ENCODE peak calls at places on chromosomes 11 and 22, in nine cellular contexts. C is iPS-NIHi11, E is PC-9, Q is AG10803, J is endodermal cell, P is T-helper 1 cell, I is MV-4-11, N is NCI-H1417, M is H54. D is an unnamed sample.

GRCh38 chr11:84103096-84103495 is 816.9 kb upstream of the CCDC90B start:
- DNase-seq in C (no peak), E (no peak), Q (no peak), J (peak; percentile 50), P (no peak), I (no peak), N (peak; percentile 18), M (no peak), D (no peak)

GRCh38 chr11:65915821-65916251 is 3.0 kb downstream of the C11orf68 start:
- DNase-seq in C (peak; percentile 58), E (peak; percentile 97), Q (peak; percentile 98), J (peak; percentile 80), P (no peak), I (peak; percentile 72), N (no peak), M (peak; percentile 95), D (peak; percentile 77)

GRCh38 chr11:10658621-10659338 is 34.8 kb downstream of the IRAG1 start:
- DNase-seq in C (no peak), E (no peak), Q (no peak), J (no peak), P (no peak), I (no peak), N (no peak), M (no peak), D (no peak)

GRCh38 chr22:35549338-35549737 is 8.7 kb downstream of the RASD2 start:
- DNase-seq in C (no peak), E (no peak), Q (no peak), J (no peak), P (no peak), I (no peak), N (no peak), M (no peak), D (no peak)

GRCh38 chr22:46047226-46047625 is 70.3 kb upstream of the WNT7B start:
- DNase-seq in C (no peak), E (no peak), Q (no peak), J (peak; percentile 40), P (no peak), I (no peak), N (no peak), M (no peak), D (no peak)

GRCh38 chr22:45007247-45007945 is 2.4 kb downstream of the PHF21B start:
- DNase-seq in C (peak; percentile 87), E (no peak), Q (no peak), J (peak; percentile 95), P (no peak), I (no peak), N (no peak), M (no peak), D (peak; percentile 99)

GRCh38 chr11:46178542-46178941 is 57.3 kb upstream of the PHF21A start:
- DNase-seq in C (no peak), E (no peak), Q (no peak), J (no peak), P (no peak), I (no peak), N (no peak), M (no peak), D (no peak)

GRCh38 chr11:14554959-14555358 is 34.8 kb upstream of the PSMA1 start:
- DNase-seq in C (no peak), E (no peak), Q (peak; percentile 8), J (no peak), P (no peak), I (peak; percentile 98), N (no peak), M (no peak), D (no peak)

GRCh38 chr11:86978756-86979608 is 23.8 kb upstream of the FZD4 start:
- DNase-seq in C (no peak), E (no peak), Q (peak; percentile 41), J (no peak), P (no peak), I (no peak), N (no peak), M (no peak), D (no peak)

GRCh38 chr11:28146123-28146751 is 38.0 kb downstream of the METTL15 start:
- DNase-seq in C (peak; percentile 22), E (peak; percentile 68), Q (peak; percentile 88), J (no peak), P (no peak), I (peak; percentile 62), N (no peak), M (peak; percentile 6), D (no peak)

GRCh38 chr11:44633641-44634040 is 68.2 kb downstream of the CD82 start:
- DNase-seq in C (no peak), E (no peak), Q (no peak), J (peak; percentile 44), P (no peak), I (no peak), N (no peak), M (no peak), D (peak; percentile 57)

GRCh38 chr22:32625985-32626384 is 151.4 kb downstream of the FBXO7 start:
- DNase-seq in C (no peak), E (no peak), Q (peak; percentile 60), J (no peak), P (no peak), I (no peak), N (no peak), M (no peak), D (no peak)

GRCh38 chr22:46462726-46463371 is 74.6 kb downstream of the CELSR1 start:
- DNase-seq in C (no peak), E (peak; percentile 56), Q (peak; percentile 54), J (no peak), P (no peak), I (peak; percentile 41), N (peak; percentile 23), M (peak; percentile 69), D (no peak)

GRCh38 chr11:117830674-117831351 is 6.3 kb upstream of the FXYD2 start:
- DNase-seq in C (no peak), E (no peak), Q (no peak), J (peak; percentile 63), P (no peak), I (no peak), N (no peak), M (no peak), D (peak; percentile 48)

GRCh38 chr11:69811431-69811830 is 7.8 kb downstream of the FGF3 start:
- DNase-seq in C (no peak), E (no peak), Q (no peak), J (no peak), P (no peak), I (no peak), N (no peak), M (no peak), D (no peak)

GRCh38 chr22:42693763-42694683 is 26.6 kb downstream of the A4GALT start:
- DNase-seq in C (peak; percentile 4), E (no peak), Q (no peak), J (no peak), P (no peak), I (no peak), N (no peak), M (no peak), D (peak; percentile 35)

GRCh38 chr11:111446404-111447152 is 65.6 kb downstream of the BTG4 start:
- DNase-seq in C (peak; percentile 92), E (peak; percentile 81), Q (peak; percentile 93), J (peak; percentile 87), P (peak; percentile 75), I (peak; percentile 98), N (peak; percentile 85), M (peak; percentile 74), D (peak; percentile 89)

GRCh38 chr11:78351193-78351592 is 66.4 kb downstream of the GAB2 start:
- DNase-seq in C (no peak), E (no peak), Q (no peak), J (no peak), P (no peak), I (peak; percentile 67), N (peak; percentile 31), M (no peak), D (no peak)

GRCh38 chr11:65058419-65059054 is at the start of gene NAALADL1:
- DNase-seq in C (no peak), E (no peak), Q (no peak), J (no peak), P (no peak), I (no peak), N (no peak), M (no peak), D (no peak)

GRCh38 chr11:44018127-44018521 is 29.7 kb upstream of the ACCSL start:
- DNase-seq in C (peak; percentile 11), E (no peak), Q (no peak), J (no peak), P (no peak), I (no peak), N (no peak), M (no peak), D (no peak)

D was measured in H7.